ENCODE peak calls at places on chromosomes 12 and 14, in four cellular contexts. U is GM12878, M is K562, R is HepG2. G is an unnamed sample.

GRCh38 chr14:29446971-29447370 is 480.7 kb downstream of the PRKD1 start:
- DNase-seq in U (no peak), M (no peak), R (no peak), G (no peak)

GRCh38 chr12:131687346-131688125 is 23.4 kb upstream of the SFSWAP start:
- DNase-seq in U (no peak), M (no peak), R (no peak), G (no peak)

GRCh38 chr12:6790496-6791150 is 1.3 kb downstream of the CD4 start:
- DNase-seq in U (no peak), M (no peak), R (no peak), G (no peak)

GRCh38 chr14:104359969-104360442 is 219.6 kb upstream of the C14orf180 start:
- DNase-seq in U (no peak), M (no peak), R (no peak), G (no peak)

GRCh38 chr12:68304626-68305025 is 27.5 kb downstream of the MDM1 start:
- DNase-seq in U (no peak), M (no peak), R (no peak), G (no peak)

GRCh38 chr12:116171549-116171948 is 105.9 kb downstream of the MED13L start:
- DNase-seq in U (no peak), M (no peak), R (no peak), G (no peak)

GRCh38 chr12:25558566-25558965 is 5.5 kb upstream of the LMNTD1 start:
- DNase-seq in U (no peak), M (no peak), R (no peak), G (no peak)

GRCh38 chr14:55071051-55071450 is 19.6 kb downstream of the MAPK1IP1L start:
- DNase-seq in U (no peak), M (no peak), R (no peak), G (no peak)

GRCh38 chr12:103495783-103496456 is at the start of gene C12orf42:
- DNase-seq in U (peak), M (peak), R (no peak), G (peak)

GRCh38 chr12:96687719-96688118 is 198.3 kb downstream of the CFAP54 start:
- DNase-seq in U (no peak), M (no peak), R (no peak), G (no peak)

GRCh38 chr12:2248901-2249381 is 196.2 kb downstream of the CACNA1C start:
- DNase-seq in U (peak), M (no peak), R (no peak), G (no peak)

GRCh38 chr12:11739980-11740379 is 90.5 kb downstream of the ETV6 start:
- DNase-seq in U (no peak), M (no peak), R (no peak), G (no peak)

GRCh38 chr12:24244801-24245200 is 295.3 kb upstream of the SOX5 start:
- DNase-seq in U (no peak), M (no peak), R (no peak), G (no peak)

GRCh38 chr14:50230601-50231474 is 540 bp downstream of the SOS2 start:
- DNase-seq in U (peak), M (peak), R (peak), G (peak)

GRCh38 chr14:48373993-48374392 is 698.6 kb upstream of the MDGA2 start:
- DNase-seq in U (no peak), M (no peak), R (no peak), G (no peak)

GRCh38 chr12:2492166-2492705 is 302.5 kb upstream of the FKBP4 start:
- DNase-seq in U (no peak), M (no peak), R (no peak), G (no peak)

GRCh38 chr12:100199347-100200136 is 1.1 kb upstream of the ACTR6 start:
- DNase-seq in U (no peak), M (peak), R (peak), G (peak)

GRCh38 chr12:120103044-120103338 is 13.6 kb downstream of the RAB35 start:
- DNase-seq in U (no peak), M (no peak), R (no peak), G (no peak)

GRCh38 chr14:79254069-79254775 is 957.1 kb downstream of the DIO2 start:
- DNase-seq in U (no peak), M (no peak), R (no peak), G (no peak)

GRCh38 chr12:27552886-27553560 is 29.0 kb downstream of the PPFIBP1 start:
- DNase-seq in U (no peak), M (no peak), R (peak), G (no peak)

GRCh38 chr12:47164730-47165439 is 85.1 kb upstream of the AMIGO2 start:
- DNase-seq in U (no peak), M (no peak), R (no peak), G (no peak)

GRCh38 chr12:56020437-56021189 is at the start of gene IKZF4:
- DNase-seq in U (no peak), M (peak), R (no peak), G (peak)

GRCh38 chr14:94128216-94128839 is 1.1 kb downstream of the IFI27L2 start:
- DNase-seq in U (no peak), M (no peak), R (no peak), G (no peak)

GRCh38 chr14:59046746-59047145 is 141.7 kb upstream of the DAAM1 start:
- DNase-seq in U (no peak), M (no peak), R (no peak), G (no peak)

GRCh38 chr12:3715999-3716398 is 36.9 kb downstream of the CRACR2A start:
- DNase-seq in U (no peak), M (no peak), R (peak), G (no peak)

GRCh38 chr12:84874125-84874824 is 38.3 kb downstream of the SLC6A15 start:
- DNase-seq in U (no peak), M (peak), R (peak), G (peak)

GRCh38 chr12:1398673-1399072 is 195.7 kb downstream of the FBXL14 start:
- DNase-seq in U (no peak), M (no peak), R (no peak), G (peak)

GRCh38 chr14:59788176-59788575 is 82.4 kb downstream of the RTN1 start:
- DNase-seq in U (no peak), M (no peak), R (no peak), G (no peak)

GRCh38 chr14:37874429-37875109 is 279.1 kb downstream of the TTC6 start:
- DNase-seq in U (peak), M (peak), R (peak), G (peak)

GRCh38 chr12:108722463-108722862 is 8.9 kb downstream of the CORO1C start:
- DNase-seq in U (no peak), M (no peak), R (no peak), G (no peak)

GRCh38 chr14:102893452-102893851 is 29.0 kb upstream of the AMN start:
- DNase-seq in U (peak), M (no peak), R (no peak), G (no peak)

GRCh38 chr14:66228267-66228970 is 257.8 kb upstream of the CCDC196 start:
- DNase-seq in U (no peak), M (no peak), R (no peak), G (no peak)

GRCh38 chr12:4586500-4586899 is 24.5 kb downstream of the DYRK4 start:
- DNase-seq in U (no peak), M (no peak), R (no peak), G (no peak)

GRCh38 chr12:65561798-65562382 is 262.4 kb upstream of the HMGA2 start:
- DNase-seq in U (no peak), M (no peak), R (no peak), G (no peak)

GRCh38 chr12:113061061-113061694 is 4.6 kb downstream of the DTX1 start:
- DNase-seq in U (no peak), M (no peak), R (no peak), G (no peak)

GRCh38 chr14:89720741-89721315 is 233.7 kb downstream of the EFCAB11 start:
- DNase-seq in U (peak), M (no peak), R (no peak), G (peak)

GRCh38 chr14:105853907-105854599 is 327.7 kb downstream of the TMEM121 start:
- DNase-seq in U (no peak), M (no peak), R (no peak), G (no peak)

GRCh38 chr14:105855246-105855892 is 329.0 kb downstream of the TMEM121 start:
- DNase-seq in U (no peak), M (no peak), R (no peak), G (no peak)

GRCh38 chr14:105855893-105856675 is 329.7 kb downstream of the TMEM121 start:
- DNase-seq in U (no peak), M (no peak), R (no peak), G (no peak)

GRCh38 chr14:105853089-105853906 is 326.9 kb downstream of the TMEM121 start:
- DNase-seq in U (peak), M (no peak), R (no peak), G (no peak)

DNA sequence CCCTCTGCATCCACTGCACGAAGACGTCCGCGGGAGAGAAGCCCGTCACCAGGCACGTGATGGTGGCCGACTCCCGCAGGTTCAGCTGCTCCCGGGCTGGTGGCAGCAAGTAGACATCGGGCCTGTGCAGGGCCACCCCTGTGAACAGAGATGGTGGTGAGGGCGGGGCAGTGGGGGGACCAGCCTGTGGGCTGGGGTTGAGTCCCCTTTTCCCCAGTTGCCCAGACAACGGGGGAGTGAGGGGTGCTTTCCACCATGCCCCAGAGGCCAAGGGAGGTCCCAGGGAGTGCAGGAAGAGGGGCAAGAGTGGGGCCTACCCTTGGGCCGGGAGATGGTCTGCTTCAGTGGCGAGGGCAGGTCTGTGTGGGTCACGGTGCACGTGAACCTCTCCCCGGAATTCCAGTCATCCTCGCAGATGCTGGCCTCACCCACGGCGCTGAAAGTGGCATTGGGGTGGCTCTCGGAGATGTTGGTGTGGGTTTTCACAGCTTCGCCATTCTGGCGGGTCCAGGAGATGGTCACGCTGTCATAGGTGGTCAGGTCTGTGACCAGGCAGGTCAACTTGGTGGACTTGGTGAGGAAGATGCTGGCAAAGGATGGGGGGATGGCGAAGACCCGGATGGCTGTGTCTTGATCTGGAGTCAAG is 328.3 kb downstream of the TMEM121 start:
- DNase-seq in U (no peak), M (no peak), R (no peak), G (no peak)
- TF ChIP-seq JUNB in U (no peak), M (no peak), R (no peak), G (no peak)

DNA sequence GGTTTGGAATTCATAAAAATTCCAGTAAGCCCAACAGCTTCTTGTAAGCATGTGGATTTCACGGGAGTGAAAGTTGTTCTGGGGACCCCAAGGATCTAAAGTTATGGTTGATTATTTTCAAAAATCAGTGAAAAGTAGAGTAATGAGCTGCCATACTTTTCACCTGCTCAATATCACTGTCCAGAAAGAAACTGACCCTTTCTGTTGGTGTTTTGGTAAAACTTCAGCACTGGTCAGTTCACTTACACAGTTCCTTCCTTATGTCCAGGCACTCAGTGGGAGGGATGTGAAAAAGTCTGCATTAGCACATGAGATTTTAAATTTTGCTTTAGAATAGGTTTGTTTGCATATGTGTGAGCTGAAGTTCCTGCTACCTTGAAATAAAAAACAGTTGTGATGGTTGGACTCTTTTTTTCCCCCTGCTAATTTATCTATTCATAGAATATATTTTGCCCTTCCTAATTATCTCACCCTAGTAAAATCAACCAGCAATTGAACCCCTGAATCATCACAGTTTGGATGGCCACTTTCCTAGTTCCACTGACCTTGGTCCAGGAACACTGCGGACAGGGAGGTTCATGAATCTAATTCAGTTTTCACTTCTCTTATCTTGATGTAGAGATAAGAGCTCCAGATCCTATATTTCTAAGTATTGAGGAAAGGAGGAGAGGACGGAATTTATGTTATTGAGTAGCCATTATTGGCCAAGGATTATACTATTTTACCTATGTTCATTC is 25.8 kb downstream of the CFL2 start:
- DNase-seq in U (no peak), M (no peak), R (no peak), G (no peak)
- TF ChIP-seq REST in U (no peak), M (no peak), R (peak), G (no peak)

DNA sequence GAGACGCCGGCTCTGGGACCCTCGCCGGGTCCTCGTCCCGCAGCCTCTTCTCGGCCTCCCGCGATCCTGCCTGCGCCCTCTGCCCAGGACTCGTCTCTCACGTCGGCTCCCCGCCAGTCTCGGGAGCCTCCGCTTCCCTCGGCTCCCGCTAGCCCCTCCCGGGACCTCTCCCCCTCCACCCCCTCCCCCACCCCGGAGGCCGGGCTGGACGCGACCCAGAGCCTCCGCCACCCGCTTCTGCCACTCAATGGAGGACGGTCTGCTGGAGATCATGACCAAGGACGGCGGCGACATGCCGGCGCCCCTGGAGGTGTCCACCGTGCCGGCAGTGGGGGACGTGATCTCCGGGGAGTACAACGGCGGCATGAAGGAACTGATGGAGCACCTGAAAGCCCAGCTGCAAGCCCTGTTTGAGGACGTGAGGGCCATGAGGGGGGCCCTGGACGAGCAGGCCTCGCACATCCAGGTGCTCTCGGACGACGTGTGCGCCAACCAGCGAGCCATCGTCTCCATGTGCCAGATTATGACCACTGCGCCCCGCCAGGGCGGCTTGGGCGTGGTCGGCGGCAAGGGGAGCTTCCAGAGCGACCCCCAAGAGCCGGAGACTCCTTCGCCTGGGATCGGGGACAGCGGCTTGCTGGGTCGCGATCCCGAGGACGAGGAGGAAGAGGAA is 568 bp downstream of the CCDC184 start:
- DNase-seq in U (no peak), M (no peak), R (no peak), G (peak)
- TF ChIP-seq EZH2 in U (no peak), M (no peak), R (no peak), G (peak)

GRCh38 chr14:35353409-35354172 is 51.0 kb downstream of the NFKBIA start:
- DNase-seq in U (no peak), M (no peak), R (peak), G (no peak)

GRCh38 chr14:35349966-35350365 is 54.6 kb downstream of the NFKBIA start:
- DNase-seq in U (no peak), M (no peak), R (no peak), G (no peak)

GRCh38 chr14:35351497-35351896 is 53.1 kb downstream of the NFKBIA start:
- DNase-seq in U (no peak), M (no peak), R (no peak), G (no peak)

GRCh38 chr14:35351897-35352273 is 52.7 kb downstream of the NFKBIA start:
- DNase-seq in U (no peak), M (no peak), R (no peak), G (no peak)

DNA sequence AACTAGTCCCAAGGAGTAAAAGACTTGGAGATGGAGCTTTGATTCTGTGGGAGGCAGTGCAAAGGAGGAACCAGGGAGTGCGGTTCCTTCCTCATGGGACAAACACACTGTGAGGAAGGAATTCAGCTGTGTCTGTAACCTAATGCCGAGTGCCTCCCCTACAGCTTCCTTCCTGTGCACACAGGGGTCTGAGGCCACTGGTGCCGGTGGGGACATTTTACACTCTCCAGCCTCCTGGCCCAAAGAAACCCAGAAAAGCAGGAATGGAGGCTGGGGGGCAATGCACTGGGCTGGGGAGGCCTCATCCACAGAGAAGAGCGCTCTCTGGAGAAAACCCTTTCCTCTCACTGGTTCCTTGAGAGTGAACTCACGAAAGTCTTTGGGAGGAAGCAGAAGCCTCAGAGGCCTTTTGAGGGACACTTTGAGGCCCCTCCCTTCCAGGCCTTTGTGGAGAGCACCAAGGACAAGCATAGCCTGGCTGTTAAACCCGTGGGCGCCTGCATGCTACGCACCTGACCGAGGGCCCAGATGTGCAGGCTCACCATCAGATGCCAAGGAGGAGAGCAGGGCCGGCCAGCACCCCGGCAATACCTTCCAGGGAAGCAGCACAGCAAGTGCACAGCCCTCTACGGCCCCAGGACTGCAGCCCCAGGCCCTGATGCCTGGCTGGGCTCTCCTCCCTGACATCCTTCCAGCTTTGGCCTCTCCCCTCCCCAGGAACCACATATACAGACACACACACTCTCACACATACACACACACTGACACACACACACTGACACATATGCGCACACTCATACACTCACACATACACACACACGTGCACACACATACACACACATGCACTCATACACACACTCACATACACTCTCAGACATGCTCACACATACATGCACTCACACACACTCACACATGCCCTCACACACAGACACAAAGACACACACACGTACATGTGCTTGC is 52.0 kb downstream of the NFKBIA start:
- DNase-seq in U (no peak), M (no peak), R (no peak), G (no peak)
- TF ChIP-seq JUNB in U (no peak), M (no peak), R (no peak), G (no peak)

GRCh38 chr14:99221445-99221844 is 50.6 kb downstream of the BCL11B start:
- DNase-seq in U (no peak), M (no peak), R (no peak), G (no peak)
- TF ChIP-seq REST in U (no peak), M (no peak), R (no peak), G (no peak)

DNA sequence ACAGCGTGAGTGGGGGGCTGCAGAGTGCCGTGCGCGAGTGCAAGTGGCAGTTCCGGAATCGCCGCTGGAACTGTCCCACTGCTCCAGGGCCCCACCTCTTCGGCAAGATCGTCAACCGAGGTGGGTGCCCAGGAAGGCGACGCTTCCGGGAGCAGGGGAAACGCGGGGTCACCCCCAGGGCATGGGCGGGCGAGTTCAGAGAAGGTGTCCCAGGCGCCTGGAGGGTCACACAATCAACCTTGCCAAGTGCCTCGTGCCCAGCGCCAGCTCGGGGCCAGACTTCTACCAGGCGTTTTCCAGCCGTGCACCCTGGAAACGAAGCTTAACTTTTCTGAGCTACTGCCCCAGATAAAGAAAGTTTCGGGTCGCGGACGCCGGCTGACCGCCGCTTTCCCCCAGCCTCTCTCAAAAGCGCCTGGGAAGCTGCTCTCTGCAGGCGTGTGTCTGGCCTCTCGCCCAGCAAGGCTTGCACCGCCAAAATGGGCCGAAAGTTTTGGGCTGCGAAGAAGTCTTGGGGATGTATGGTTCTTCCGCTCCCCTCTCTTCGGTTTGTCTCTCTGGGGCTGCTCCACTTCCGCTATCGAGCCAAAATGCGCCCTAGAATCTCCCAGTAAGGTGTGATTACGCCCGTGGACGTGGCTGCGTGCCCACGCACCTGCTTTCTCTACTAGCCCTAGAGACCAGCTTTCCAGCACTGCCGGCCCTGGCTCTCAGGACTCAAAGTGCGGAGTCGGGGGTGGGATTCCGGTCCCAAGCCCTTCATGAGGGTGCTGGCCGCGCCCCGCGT is 1.7 kb downstream of the WNT1 start:
- DNase-seq in U (no peak), M (no peak), R (no peak), G (peak)
- TF ChIP-seq EZH2 in U (peak), M (no peak), R (no peak), G (peak)

G was measured in GM23338.